ENCODE peak calls at places on chromosomes 1 and 21, in four cellular contexts. R, N, L and I are unnamed samples.
A peak's percentile ranks its signal among the peaks of the same experiment; 100 is the strongest.

GRCh38 chr1:202639500-202639899 is 70.8 kb downstream of the SYT2 start:
- DNase-seq in R (no peak), N (no peak), L (peak; percentile 90), I (no peak)

GRCh38 chr1:172745014-172745413 is 86.1 kb downstream of the FASLG start:
- DNase-seq in R (peak; percentile 26), N (no peak), L (peak; percentile 54), I (peak; percentile 6)

GRCh38 chr1:206660136-206660535 is 24.6 kb upstream of the MAPKAPK2 start:
- DNase-seq in R (no peak), N (no peak), L (no peak), I (no peak)

GRCh38 chr1:12356004-12356890 is 126.4 kb downstream of the VPS13D start:
- DNase-seq in R (no peak), N (no peak), L (no peak), I (peak; percentile 70)

GRCh38 chr1:48216941-48217340 is 5.6 kb upstream of the SLC5A9 start:
- DNase-seq in R (no peak), N (no peak), L (no peak), I (no peak)

GRCh38 chr1:212218911-212219310 is 66.3 kb upstream of the PPP2R5A start:
- DNase-seq in R (peak; percentile 42), N (no peak), L (peak; percentile 58), I (peak; percentile 11)

GRCh38 chr1:21261551-21262281 is 28.5 kb downstream of the ECE1 start:
- DNase-seq in R (peak; percentile 65), N (no peak), L (peak; percentile 90), I (peak; percentile 63)

GRCh38 chr1:208239518-208240381 is 4.4 kb downstream of the PLXNA2 start:
- DNase-seq in R (no peak), N (no peak), L (no peak), I (no peak)

GRCh38 chr1:21638531-21639341 is 30.4 kb downstream of the RAP1GAP start:
- DNase-seq in R (peak; percentile 37), N (no peak), L (peak; percentile 63), I (no peak)

GRCh38 chr21:43938751-43939442 is 73.2 kb upstream of the TRAPPC10 start:
- DNase-seq in R (peak; percentile 93), N (peak; percentile 96), L (peak; percentile 85), I (peak; percentile 76)

GRCh38 chr1:78303620-78304019 is 187.2 kb upstream of the PTGFR start:
- DNase-seq in R (no peak), N (no peak), L (peak; percentile 76), I (peak; percentile 83)

GRCh38 chr1:173453982-173454381 is 23.2 kb upstream of the PRDX6 start:
- DNase-seq in R (no peak), N (no peak), L (peak; percentile 45), I (no peak)

GRCh38 chr1:33735624-33736023 is 128.3 kb upstream of the HMGB4 start:
- DNase-seq in R (no peak), N (no peak), L (peak; percentile 29), I (no peak)

GRCh38 chr1:28122183-28122582 is 33.8 kb upstream of the EYA3 start:
- DNase-seq in R (no peak), N (no peak), L (peak; percentile 47), I (no peak)

GRCh38 chr21:42568834-42569731 is 55.4 kb downstream of the SLC37A1 start:
- DNase-seq in R (peak; percentile 6), N (no peak), L (no peak), I (no peak)

GRCh38 chr1:30754684-30755171 is 2.8 kb downstream of the LAPTM5 start:
- DNase-seq in R (peak; percentile 72), N (no peak), L (no peak), I (no peak)

GRCh38 chr1:181107711-181108110 is 19.2 kb downstream of the IER5 start:
- DNase-seq in R (no peak), N (no peak), L (no peak), I (no peak)

GRCh38 chr1:159831696-159832225 is 5.1 kb downstream of the SLAMF8 start:
- DNase-seq in R (no peak), N (no peak), L (no peak), I (no peak)

GRCh38 chr1:38092256-38092655 is 45.7 kb upstream of the POU3F1 start:
- DNase-seq in R (no peak), N (no peak), L (no peak), I (no peak)

GRCh38 chr21:39472211-39472610 is 20.4 kb downstream of the SH3BGR start:
- DNase-seq in R (no peak), N (no peak), L (no peak), I (no peak)

GRCh38 chr1:41387667-41388091 is 26.4 kb downstream of the FOXO6 start:
- DNase-seq in R (no peak), N (peak; percentile 77), L (peak; percentile 53), I (peak; percentile 60)

GRCh38 chr1:93532780-93533378 is 85.0 kb downstream of the FNBP1L start:
- DNase-seq in R (no peak), N (no peak), L (no peak), I (no peak)